ENCODE peak calls at places on chromosomes 16 and 17, in five cellular contexts. X is IMR-90, V is GM12878, D is HepG2, J is K562. L is an unnamed sample.

GRCh38 chr17:49580055-49580721 is 4.5 kb downstream of the NXPH3 start:
- DNase-seq in X (no peak), V (no peak), D (no peak), J (no peak), L (no peak)

GRCh38 chr16:83272201-83272600 is 535.6 kb upstream of the HSBP1 start:
- DNase-seq in X (peak), V (no peak), D (no peak), J (no peak), L (no peak)

GRCh38 chr17:76189741-76190140 is 48.7 kb upstream of the FOXJ1 start:
- DNase-seq in X (no peak), V (no peak), D (no peak), J (no peak), L (no peak)

GRCh38 chr17:48571024-48571818 is 6.9 kb downstream of the HOXB4 start:
- DNase-seq in X (peak), V (no peak), D (no peak), J (no peak), L (no peak)

GRCh38 chr16:26697826-26698225 is 368.9 kb upstream of the C16orf82 start:
- DNase-seq in X (no peak), V (no peak), D (no peak), J (no peak), L (no peak)

GRCh38 chr16:4376126-4376819 is 4.6 kb downstream of the VASN start:
- DNase-seq in X (peak), V (no peak), D (no peak), J (no peak), L (no peak)

GRCh38 chr17:82303944-82304808 is 13.2 kb downstream of the CD7 start:
- DNase-seq in X (no peak), V (no peak), D (no peak), J (peak), L (no peak)

GRCh38 chr17:3639981-3640596 is 3.5 kb downstream of the CTNS start:
- DNase-seq in X (peak), V (no peak), D (no peak), J (peak), L (no peak)

GRCh38 chr17:15414502-15415348 is 52.7 kb downstream of the CDRT4 start:
- DNase-seq in X (no peak), V (no peak), D (no peak), J (no peak), L (no peak)

GRCh38 chr17:51372345-51373004 is 112.1 kb downstream of the UTP18 start:
- DNase-seq in X (peak), V (peak), D (peak), J (peak), L (peak)

DNA sequence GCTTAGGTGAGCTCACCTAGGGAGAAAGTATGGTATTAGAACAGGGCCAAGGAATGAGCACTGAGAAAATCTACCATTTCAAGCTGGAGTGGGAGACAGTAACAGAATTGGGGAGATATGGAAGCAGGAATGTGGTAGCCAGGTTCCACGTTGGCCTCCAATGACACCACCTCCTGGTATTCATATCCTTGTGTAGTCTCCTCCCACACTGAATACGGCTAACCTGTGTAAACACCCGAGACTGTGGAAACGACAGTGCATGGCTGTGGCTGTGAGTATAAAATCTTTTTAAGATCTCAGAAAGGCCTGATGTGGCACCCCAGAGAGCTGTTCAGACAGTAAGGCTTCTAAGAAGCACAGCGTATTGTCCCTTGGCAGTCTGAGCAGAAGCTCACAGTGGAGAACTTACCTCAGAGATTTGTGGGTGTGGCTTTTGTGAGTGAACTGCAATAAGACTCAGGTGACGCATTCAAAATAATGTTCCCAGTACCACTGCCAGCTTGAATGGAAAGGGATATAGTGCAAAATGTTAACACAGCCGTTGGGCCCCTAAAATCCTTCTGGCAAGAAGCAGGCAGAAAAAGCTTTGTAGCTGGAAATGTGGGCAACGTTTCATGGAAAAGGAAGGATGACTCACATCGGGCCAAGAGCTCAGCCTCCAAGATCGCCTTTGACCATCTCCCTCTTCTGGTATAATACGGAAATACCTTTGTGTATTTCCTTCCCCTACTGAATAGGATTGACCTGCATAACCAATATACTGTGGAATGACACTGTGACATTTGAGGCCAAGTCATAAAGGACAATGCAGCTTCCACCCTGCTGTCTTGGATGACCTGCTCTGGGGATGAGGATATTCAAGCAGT is 14.4 kb downstream of the SDR42E1 start:
- DNase-seq in X (peak), V (no peak), D (peak), J (peak), L (peak)
- TF ChIP-seq BHLHE40 in X (no peak), V (no peak), D (no peak), J (no peak), L (no peak)

GRCh38 chr17:12547829-12548228 is 117.9 kb upstream of the MYOCD start:
- DNase-seq in X (no peak), V (no peak), D (no peak), J (no peak), L (no peak)
- TF ChIP-seq USF2 in X (no peak), V (no peak), D (no peak), J (no peak), L (no peak)

GRCh38 chr16:69474447-69474846 is 50.0 kb downstream of the CYB5B start:
- DNase-seq in X (no peak), V (no peak), D (no peak), J (no peak), L (no peak)
- TF ChIP-seq BHLHE40 in X (no peak), V (no peak), D (no peak), J (no peak), L (no peak)

DNA sequence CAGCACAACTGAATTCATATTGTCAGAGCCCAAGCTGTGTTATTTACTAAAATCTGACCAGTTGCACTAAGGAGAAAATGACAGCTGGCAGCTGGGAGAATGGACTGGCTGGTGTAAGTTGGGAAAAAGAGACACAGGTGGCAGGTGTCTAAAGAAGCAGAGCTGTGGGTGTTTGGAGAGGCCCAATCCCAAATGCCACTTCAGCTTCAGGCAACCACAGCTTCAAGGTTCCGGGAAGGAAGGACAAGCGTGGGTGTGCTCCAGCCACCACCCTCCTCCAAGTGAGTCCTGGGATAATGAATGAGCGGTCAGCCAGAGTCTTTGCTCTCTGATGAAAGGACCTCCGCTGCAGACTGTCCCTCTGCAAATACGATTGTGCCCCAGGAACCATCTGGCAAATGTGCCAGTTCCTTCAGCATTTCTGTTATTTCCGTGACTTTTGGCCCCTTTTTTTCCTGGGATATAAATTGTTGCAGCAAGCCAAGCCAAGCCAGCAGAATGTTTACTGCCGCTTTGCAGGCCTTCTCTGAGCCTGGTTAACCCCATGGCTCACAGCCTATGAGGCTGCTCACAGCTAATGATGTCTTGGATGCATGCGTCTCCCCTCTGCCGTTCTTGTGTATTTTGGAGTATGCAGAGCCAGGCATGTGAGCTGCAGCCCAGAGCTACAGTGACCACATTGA is 9.5 kb upstream of the RHBDL3 start:
- DNase-seq in X (peak), V (no peak), D (no peak), J (no peak), L (no peak)
- TF ChIP-seq USF2 in X (no peak), V (no peak), D (no peak), J (no peak), L (no peak)

GRCh38 chr16:89495121-89495520 is 4.8 kb upstream of the ANKRD11 start:
- DNase-seq in X (peak), V (no peak), D (no peak), J (no peak), L (no peak)
- TF ChIP-seq BHLHE40 in X (no peak), V (no peak), D (no peak), J (no peak), L (no peak)

GRCh38 chr16:25006504-25007055 is 8.6 kb downstream of the ARHGAP17 start:
- DNase-seq in X (peak), V (no peak), D (peak), J (no peak), L (no peak)
- TF ChIP-seq USF2 in X (no peak), V (no peak), D (no peak), J (no peak), L (no peak)

L was measured in A549.